ENCODE peak calls at places on chromosomes 3 and 15, in four cellular contexts. One of them, this sample, is unnamed.
A peak's percentile ranks its signal among the peaks of the same experiment; 100 is the strongest.

GRCh38 chr3:21562225-21562624 is 188.8 kb downstream of the ZNF385D start:
- DNase-seq in left ventricle myocardium inferior: no peak
- DNase-seq in progenitor cell of endocrine pancreas: no peak
- DNase-seq in type B pancreatic cell: no peak
- DNase-seq in this sample: no peak

GRCh38 chr15:89448825-89449224 is 47.6 kb downstream of the RHCG start:
- DNase-seq in left ventricle myocardium inferior: no peak
- DNase-seq in progenitor cell of endocrine pancreas: no peak
- DNase-seq in type B pancreatic cell: no peak
- DNase-seq in this sample: peak; percentile 21

GRCh38 chr3:126749931-126750759 is 46.1 kb downstream of the CHCHD6 start:
- DNase-seq in left ventricle myocardium inferior: no peak
- DNase-seq in progenitor cell of endocrine pancreas: no peak
- DNase-seq in type B pancreatic cell: no peak
- DNase-seq in this sample: peak; percentile 19

GRCh38 chr3:6994081-6994668 is 133.3 kb downstream of the GRM7 start:
- DNase-seq in left ventricle myocardium inferior: no peak
- DNase-seq in progenitor cell of endocrine pancreas: no peak
- DNase-seq in type B pancreatic cell: no peak
- DNase-seq in this sample: no peak

GRCh38 chr3:150497956-150498355 is 48.3 kb downstream of the SERP1 start:
- DNase-seq in left ventricle myocardium inferior: no peak
- DNase-seq in progenitor cell of endocrine pancreas: no peak
- DNase-seq in type B pancreatic cell: no peak
- DNase-seq in this sample: no peak

GRCh38 chr3:127483902-127484591 is 106.5 kb downstream of the TPRA1 start:
- DNase-seq in left ventricle myocardium inferior: no peak
- DNase-seq in progenitor cell of endocrine pancreas: peak; percentile 7
- DNase-seq in type B pancreatic cell: peak; percentile 51
- DNase-seq in this sample: no peak

GRCh38 chr3:42148982-42149432 is 57.9 kb downstream of the TRAK1 start:
- DNase-seq in left ventricle myocardium inferior: peak; percentile 73
- DNase-seq in progenitor cell of endocrine pancreas: peak; percentile 14
- DNase-seq in type B pancreatic cell: peak; percentile 16
- DNase-seq in this sample: peak; percentile 74

GRCh38 chr15:64775551-64776401 is at the start of gene RBPMS2:
- DNase-seq in left ventricle myocardium inferior: peak; percentile 49
- DNase-seq in progenitor cell of endocrine pancreas: peak; percentile 29
- DNase-seq in type B pancreatic cell: no peak
- DNase-seq in this sample: peak; percentile 69

GRCh38 chr3:1232276-1232675 is 139.5 kb downstream of the CNTN6 start:
- DNase-seq in left ventricle myocardium inferior: no peak
- DNase-seq in progenitor cell of endocrine pancreas: no peak
- DNase-seq in type B pancreatic cell: no peak
- DNase-seq in this sample: no peak

GRCh38 chr3:164465172-164465571 is 613.1 kb downstream of the SI start:
- DNase-seq in left ventricle myocardium inferior: no peak
- DNase-seq in progenitor cell of endocrine pancreas: no peak
- DNase-seq in type B pancreatic cell: no peak
- DNase-seq in this sample: no peak

GRCh38 chr3:120428904-120429303 is 21.9 kb downstream of the FSTL1 start:
- DNase-seq in left ventricle myocardium inferior: no peak
- DNase-seq in progenitor cell of endocrine pancreas: no peak
- DNase-seq in type B pancreatic cell: no peak
- DNase-seq in this sample: no peak

GRCh38 chr15:31101262-31102048 is at the start of gene TRPM1:
- DNase-seq in left ventricle myocardium inferior: no peak
- DNase-seq in progenitor cell of endocrine pancreas: no peak
- DNase-seq in type B pancreatic cell: no peak
- DNase-seq in this sample: no peak

GRCh38 chr15:38611228-38611627 is 46.6 kb upstream of the RASGRP1 start:
- DNase-seq in left ventricle myocardium inferior: no peak
- DNase-seq in progenitor cell of endocrine pancreas: no peak
- DNase-seq in type B pancreatic cell: no peak
- DNase-seq in this sample: no peak

GRCh38 chr15:85494035-85494793 is 113.8 kb downstream of the AKAP13 start:
- DNase-seq in left ventricle myocardium inferior: no peak
- DNase-seq in progenitor cell of endocrine pancreas: no peak
- DNase-seq in type B pancreatic cell: no peak
- DNase-seq in this sample: no peak

GRCh38 chr15:42549052-42549491 is 434 bp downstream of the HAUS2 start:
- DNase-seq in left ventricle myocardium inferior: no peak
- DNase-seq in progenitor cell of endocrine pancreas: no peak
- DNase-seq in type B pancreatic cell: no peak
- DNase-seq in this sample: no peak

GRCh38 chr15:31552482-31553099 is 226.0 kb downstream of the KLF13 start:
- DNase-seq in left ventricle myocardium inferior: no peak
- DNase-seq in progenitor cell of endocrine pancreas: no peak
- DNase-seq in type B pancreatic cell: no peak
- DNase-seq in this sample: no peak

GRCh38 chr3:13161021-13161759 is 88.0 kb upstream of the IQSEC1 start:
- DNase-seq in left ventricle myocardium inferior: no peak
- DNase-seq in progenitor cell of endocrine pancreas: no peak
- DNase-seq in type B pancreatic cell: no peak
- DNase-seq in this sample: no peak

GRCh38 chr3:8903191-8903590 is 60.1 kb downstream of the RAD18 start:
- DNase-seq in left ventricle myocardium inferior: no peak
- DNase-seq in progenitor cell of endocrine pancreas: no peak
- DNase-seq in type B pancreatic cell: no peak
- DNase-seq in this sample: no peak

GRCh38 chr3:26350853-26351252 is 271.7 kb upstream of the LRRC3B start:
- DNase-seq in left ventricle myocardium inferior: no peak
- DNase-seq in progenitor cell of endocrine pancreas: no peak
- DNase-seq in type B pancreatic cell: no peak
- DNase-seq in this sample: no peak

GRCh38 chr3:149270180-149270579 is 48.6 kb upstream of the CP start:
- DNase-seq in left ventricle myocardium inferior: no peak
- DNase-seq in progenitor cell of endocrine pancreas: no peak
- DNase-seq in type B pancreatic cell: no peak
- DNase-seq in this sample: no peak

GRCh38 chr3:63662500-63662899 is 10.0 kb downstream of the SNTN start:
- DNase-seq in left ventricle myocardium inferior: no peak
- DNase-seq in progenitor cell of endocrine pancreas: no peak
- DNase-seq in type B pancreatic cell: no peak
- DNase-seq in this sample: no peak

DNA sequence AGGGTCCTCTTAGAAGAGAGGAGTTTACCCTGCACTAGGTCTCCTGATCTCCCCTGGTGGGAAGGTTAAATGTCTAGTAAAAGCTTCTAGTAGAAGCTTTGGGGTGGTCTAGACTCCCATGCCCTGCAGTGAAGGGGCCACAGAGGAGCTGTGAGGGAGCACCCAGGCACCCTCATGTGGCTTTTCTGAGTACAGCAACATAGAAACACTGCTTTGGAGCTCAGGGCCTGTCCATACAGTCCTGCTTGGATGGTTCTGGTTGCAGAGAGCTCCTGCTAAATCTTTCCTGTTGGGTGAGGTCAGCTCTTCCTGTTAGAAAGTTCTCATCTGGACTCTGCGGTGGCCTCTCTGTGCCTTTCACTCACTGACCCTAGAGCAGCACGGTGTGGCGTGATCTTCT is 47.8 kb downstream of the GPD1L start:
- DNase-seq in left ventricle myocardium inferior: no peak
- DNase-seq in progenitor cell of endocrine pancreas: no peak
- DNase-seq in type B pancreatic cell: no peak
- DNase-seq in this sample: no peak
- TF ChIP-seq CTCF in left ventricle myocardium inferior: no peak
- TF ChIP-seq CTCF in progenitor cell of endocrine pancreas: peak; percentile 46
- TF ChIP-seq CTCF in type B pancreatic cell: peak; percentile 44
- TF ChIP-seq CTCF in this sample: peak; percentile 12

GRCh38 chr3:148146241-148146640 is 551.5 kb upstream of the AGTR1 start:
- DNase-seq in left ventricle myocardium inferior: no peak
- DNase-seq in progenitor cell of endocrine pancreas: no peak
- DNase-seq in type B pancreatic cell: no peak
- DNase-seq in this sample: no peak
- TF ChIP-seq CTCF in left ventricle myocardium inferior: no peak
- TF ChIP-seq CTCF in progenitor cell of endocrine pancreas: no peak
- TF ChIP-seq CTCF in type B pancreatic cell: no peak
- TF ChIP-seq CTCF in this sample: no peak

GRCh38 chr3:14405120-14405885 is 2.9 kb downstream of the SLC6A6 start:
- DNase-seq in left ventricle myocardium inferior: no peak
- DNase-seq in progenitor cell of endocrine pancreas: no peak
- DNase-seq in type B pancreatic cell: no peak
- DNase-seq in this sample: no peak

GRCh38 chr3:14404396-14405119 is 2.2 kb downstream of the SLC6A6 start:
- DNase-seq in left ventricle myocardium inferior: no peak
- DNase-seq in progenitor cell of endocrine pancreas: no peak
- DNase-seq in type B pancreatic cell: no peak
- DNase-seq in this sample: no peak

GRCh38 chr3:14403636-14404395 is 1.4 kb downstream of the SLC6A6 start:
- DNase-seq in left ventricle myocardium inferior: peak; percentile 66
- DNase-seq in progenitor cell of endocrine pancreas: no peak
- DNase-seq in type B pancreatic cell: no peak
- DNase-seq in this sample: peak; percentile 43

GRCh38 chr3:14401692-14402303 is 608 bp upstream of the SLC6A6 start:
- DNase-seq in left ventricle myocardium inferior: no peak
- DNase-seq in progenitor cell of endocrine pancreas: no peak
- DNase-seq in type B pancreatic cell: no peak
- DNase-seq in this sample: no peak

DNA sequence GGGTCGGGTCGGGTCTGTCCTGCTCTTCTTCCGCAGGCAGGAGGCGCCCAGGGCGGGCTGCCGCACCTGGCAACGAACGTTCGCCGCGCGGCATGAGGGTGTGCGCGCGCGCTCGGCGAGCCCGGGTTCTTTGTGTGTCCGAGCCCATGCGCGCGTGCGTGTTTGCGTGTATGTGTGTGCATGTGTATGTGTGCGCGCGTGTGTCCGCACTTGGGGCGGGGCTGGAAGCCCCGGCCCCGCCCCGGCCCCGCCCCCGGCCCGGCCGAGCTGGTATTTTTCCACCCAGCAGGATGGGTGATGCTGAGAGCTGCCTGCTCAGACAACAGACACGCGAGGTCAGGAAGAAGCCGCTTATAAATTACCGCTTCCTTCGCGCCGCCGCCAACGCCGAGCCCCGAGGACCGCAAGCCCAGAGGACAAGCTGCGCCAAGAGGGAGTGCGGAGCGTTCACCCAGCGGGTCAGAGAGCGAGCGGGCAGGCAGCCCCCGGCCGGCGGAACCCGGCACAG is at the start of gene SLC6A6:
- DNase-seq in left ventricle myocardium inferior: peak; percentile 93
- DNase-seq in progenitor cell of endocrine pancreas: peak; percentile 91
- DNase-seq in type B pancreatic cell: peak; percentile 96
- DNase-seq in this sample: peak; percentile 93
- TF ChIP-seq CTCF in left ventricle myocardium inferior: peak; percentile 49
- TF ChIP-seq CTCF in progenitor cell of endocrine pancreas: peak; percentile 56
- TF ChIP-seq CTCF in type B pancreatic cell: peak; percentile 63
- TF ChIP-seq CTCF in this sample: no peak

DNA sequence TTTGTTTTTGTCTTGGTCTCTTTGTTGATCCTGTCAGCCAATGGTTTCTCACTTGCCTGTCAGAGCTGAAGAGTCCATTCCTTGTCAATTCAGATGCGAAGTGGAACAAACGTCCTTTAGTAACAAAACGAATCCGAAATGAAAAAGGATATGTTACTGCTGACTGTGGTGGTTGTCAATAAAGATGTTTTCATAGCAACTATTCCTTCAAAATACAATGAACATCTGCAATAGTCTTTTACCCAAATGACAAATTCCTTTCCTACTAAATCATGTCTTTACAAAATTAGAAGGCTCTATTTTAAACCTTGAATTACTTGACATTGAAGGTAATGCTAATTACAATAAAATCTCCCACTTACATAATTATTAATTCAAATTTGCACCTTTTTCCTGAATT is 134.7 kb downstream of the SERPINI1 start:
- DNase-seq in left ventricle myocardium inferior: no peak
- DNase-seq in progenitor cell of endocrine pancreas: no peak
- DNase-seq in type B pancreatic cell: no peak
- DNase-seq in this sample: no peak
- TF ChIP-seq CTCF in left ventricle myocardium inferior: no peak
- TF ChIP-seq CTCF in progenitor cell of endocrine pancreas: no peak
- TF ChIP-seq CTCF in type B pancreatic cell: no peak
- TF ChIP-seq CTCF in this sample: no peak

GRCh38 chr3:154334973-154335420 is 10.7 kb upstream of the DHX36 start:
- DNase-seq in left ventricle myocardium inferior: no peak
- DNase-seq in progenitor cell of endocrine pancreas: no peak
- DNase-seq in type B pancreatic cell: no peak
- DNase-seq in this sample: no peak
- TF ChIP-seq CTCF in left ventricle myocardium inferior: peak; percentile 74
- TF ChIP-seq CTCF in progenitor cell of endocrine pancreas: peak; percentile 75
- TF ChIP-seq CTCF in type B pancreatic cell: peak; percentile 82
- TF ChIP-seq CTCF in this sample: peak; percentile 64

GRCh38 chr3:194314669-194315068 is 36.5 kb downstream of the CPN2 start:
- DNase-seq in left ventricle myocardium inferior: no peak
- DNase-seq in progenitor cell of endocrine pancreas: no peak
- DNase-seq in type B pancreatic cell: no peak
- DNase-seq in this sample: no peak

GRCh38 chr3:194312743-194313281 is 38.3 kb downstream of the CPN2 start:
- DNase-seq in left ventricle myocardium inferior: no peak
- DNase-seq in progenitor cell of endocrine pancreas: no peak
- DNase-seq in type B pancreatic cell: no peak
- DNase-seq in this sample: no peak

GRCh38 chr3:194315088-194315964 is 35.8 kb downstream of the CPN2 start:
- DNase-seq in left ventricle myocardium inferior: peak; percentile 86
- DNase-seq in progenitor cell of endocrine pancreas: peak; percentile 93
- DNase-seq in type B pancreatic cell: peak; percentile 94
- DNase-seq in this sample: peak; percentile 97

GRCh38 chr3:194312186-194312742 is 38.9 kb downstream of the CPN2 start:
- DNase-seq in left ventricle myocardium inferior: no peak
- DNase-seq in progenitor cell of endocrine pancreas: no peak
- DNase-seq in type B pancreatic cell: no peak
- DNase-seq in this sample: no peak

GRCh38 chr3:194313642-194314430 is 37.3 kb downstream of the CPN2 start:
- DNase-seq in left ventricle myocardium inferior: peak; percentile 65
- DNase-seq in progenitor cell of endocrine pancreas: no peak
- DNase-seq in type B pancreatic cell: no peak
- DNase-seq in this sample: no peak
- TF ChIP-seq CTCF in left ventricle myocardium inferior: no peak
- TF ChIP-seq CTCF in progenitor cell of endocrine pancreas: no peak
- TF ChIP-seq CTCF in type B pancreatic cell: peak; percentile 49
- TF ChIP-seq CTCF in this sample: no peak

GRCh38 chr15:98647774-98648653 is at the start of gene IGF1R:
- DNase-seq in left ventricle myocardium inferior: peak; percentile 88
- DNase-seq in progenitor cell of endocrine pancreas: peak; percentile 83
- DNase-seq in type B pancreatic cell: peak; percentile 95
- DNase-seq in this sample: peak; percentile 91

GRCh38 chr15:98649996-98650870 is 1.9 kb downstream of the IGF1R start:
- DNase-seq in left ventricle myocardium inferior: peak; percentile 54
- DNase-seq in progenitor cell of endocrine pancreas: peak; percentile 27
- DNase-seq in type B pancreatic cell: no peak
- DNase-seq in this sample: peak; percentile 65

GRCh38 chr15:98650871-98651481 is 2.6 kb downstream of the IGF1R start:
- DNase-seq in left ventricle myocardium inferior: no peak
- DNase-seq in progenitor cell of endocrine pancreas: no peak
- DNase-seq in type B pancreatic cell: no peak
- DNase-seq in this sample: peak; percentile 15

GRCh38 chr15:98648654-98649537 is 557 bp downstream of the IGF1R start:
- DNase-seq in left ventricle myocardium inferior: peak; percentile 58
- DNase-seq in progenitor cell of endocrine pancreas: peak; percentile 32
- DNase-seq in type B pancreatic cell: no peak
- DNase-seq in this sample: peak; percentile 68

DNA sequence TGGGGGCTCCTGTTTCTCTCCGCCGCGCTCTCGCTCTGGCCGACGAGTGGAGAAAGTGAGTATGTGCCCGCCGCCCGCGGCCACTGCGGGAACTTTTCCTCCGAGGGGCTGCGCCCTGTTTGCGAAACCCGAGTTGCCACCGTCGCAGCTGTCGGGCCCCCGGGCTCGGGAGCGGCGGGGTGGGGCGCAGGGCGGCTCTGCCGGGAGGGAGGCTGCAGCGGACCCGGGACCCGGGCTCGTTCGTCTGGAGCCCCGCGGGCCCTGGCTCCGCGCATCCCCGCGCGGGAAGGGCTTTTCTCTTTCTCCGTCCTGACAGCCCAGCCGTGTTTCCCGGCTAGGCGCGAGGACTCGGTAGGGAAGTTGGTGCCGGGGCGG is 1.3 kb downstream of the IGF1R start:
- DNase-seq in left ventricle myocardium inferior: peak; percentile 56
- DNase-seq in progenitor cell of endocrine pancreas: peak; percentile 41
- DNase-seq in type B pancreatic cell: peak; percentile 78
- DNase-seq in this sample: peak; percentile 57
- TF ChIP-seq CTCF in left ventricle myocardium inferior: peak; percentile 37
- TF ChIP-seq CTCF in progenitor cell of endocrine pancreas: peak; percentile 29
- TF ChIP-seq CTCF in type B pancreatic cell: peak; percentile 66
- TF ChIP-seq CTCF in this sample: no peak

This sample was measured in nephron progenitor cell.